ENCODE peak calls at places on chromosomes 7 and 10, in seven cellular contexts. One of them, this sample, is unnamed. For H3K4me1, the result is how much of the 10 kb centered on the place peaks cover.

GRCh38 chr7:50210706-50211115 is 93.8 kb upstream of the IKZF1 start:
- DNase-seq in GM12878: no peak
- DNase-seq in pancreas: no peak
- DNase-seq in suprapubic skin: no peak
- DNase-seq in left ventricle myocardium inferior: no peak
- DNase-seq in cardiac muscle cell: no peak
- DNase-seq in A549: no peak
- DNase-seq in this sample: no peak

GRCh38 chr10:77162697-77163096 is 474.9 kb downstream of the KCNMA1 start:
- DNase-seq in GM12878: no peak
- DNase-seq in pancreas: no peak
- DNase-seq in suprapubic skin: no peak
- DNase-seq in left ventricle myocardium inferior: no peak
- DNase-seq in cardiac muscle cell: no peak
- DNase-seq in A549: no peak
- DNase-seq in this sample: no peak

GRCh38 chr7:159280008-159280407 is 135.3 kb upstream of the VIPR2 start:
- DNase-seq in GM12878: no peak
- DNase-seq in pancreas: no peak
- DNase-seq in suprapubic skin: no peak
- DNase-seq in left ventricle myocardium inferior: no peak
- DNase-seq in cardiac muscle cell: no peak
- DNase-seq in A549: no peak
- DNase-seq in this sample: no peak

GRCh38 chr10:124064158-124064603 is 29.2 kb downstream of the CHST15 start:
- DNase-seq in GM12878: no peak
- DNase-seq in pancreas: no peak
- DNase-seq in suprapubic skin: no peak
- DNase-seq in left ventricle myocardium inferior: no peak
- DNase-seq in cardiac muscle cell: no peak
- DNase-seq in A549: peak
- DNase-seq in this sample: no peak

GRCh38 chr10:96588601-96589419 is 2.0 kb upstream of the TM9SF3 start:
- DNase-seq in GM12878: peak
- DNase-seq in pancreas: no peak
- DNase-seq in suprapubic skin: no peak
- DNase-seq in left ventricle myocardium inferior: no peak
- DNase-seq in cardiac muscle cell: no peak
- DNase-seq in A549: no peak
- DNase-seq in this sample: no peak

GRCh38 chr10:50990568-50991495 is 83.5 kb upstream of the PRKG1 start:
- DNase-seq in GM12878: no peak
- DNase-seq in pancreas: peak
- DNase-seq in suprapubic skin: no peak
- DNase-seq in left ventricle myocardium inferior: peak
- DNase-seq in cardiac muscle cell: peak
- DNase-seq in A549: peak
- DNase-seq in this sample: no peak

GRCh38 chr7:102080003-102080361 is 206.7 kb upstream of the SH2B2 start:
- DNase-seq in GM12878: no peak
- DNase-seq in pancreas: no peak
- DNase-seq in suprapubic skin: peak
- DNase-seq in left ventricle myocardium inferior: no peak
- DNase-seq in cardiac muscle cell: no peak
- DNase-seq in A549: no peak
- DNase-seq in this sample: no peak

GRCh38 chr7:985915-986741 is 3.1 kb downstream of the CYP2W1 start:
- DNase-seq in GM12878: no peak
- DNase-seq in pancreas: peak
- DNase-seq in suprapubic skin: no peak
- DNase-seq in left ventricle myocardium inferior: no peak
- DNase-seq in cardiac muscle cell: peak
- DNase-seq in A549: no peak
- DNase-seq in this sample: no peak

GRCh38 chr10:6232225-6232807 is 29.6 kb downstream of the PFKFB3 start:
- DNase-seq in GM12878: no peak
- DNase-seq in pancreas: no peak
- DNase-seq in suprapubic skin: no peak
- DNase-seq in left ventricle myocardium inferior: no peak
- DNase-seq in cardiac muscle cell: no peak
- DNase-seq in A549: no peak
- DNase-seq in this sample: no peak

GRCh38 chr10:22252801-22253577 is 35.2 kb upstream of the EBLN1 start:
- DNase-seq in GM12878: no peak
- DNase-seq in pancreas: peak
- DNase-seq in suprapubic skin: no peak
- DNase-seq in left ventricle myocardium inferior: peak
- DNase-seq in cardiac muscle cell: peak
- DNase-seq in A549: no peak
- DNase-seq in this sample: peak

DNA sequence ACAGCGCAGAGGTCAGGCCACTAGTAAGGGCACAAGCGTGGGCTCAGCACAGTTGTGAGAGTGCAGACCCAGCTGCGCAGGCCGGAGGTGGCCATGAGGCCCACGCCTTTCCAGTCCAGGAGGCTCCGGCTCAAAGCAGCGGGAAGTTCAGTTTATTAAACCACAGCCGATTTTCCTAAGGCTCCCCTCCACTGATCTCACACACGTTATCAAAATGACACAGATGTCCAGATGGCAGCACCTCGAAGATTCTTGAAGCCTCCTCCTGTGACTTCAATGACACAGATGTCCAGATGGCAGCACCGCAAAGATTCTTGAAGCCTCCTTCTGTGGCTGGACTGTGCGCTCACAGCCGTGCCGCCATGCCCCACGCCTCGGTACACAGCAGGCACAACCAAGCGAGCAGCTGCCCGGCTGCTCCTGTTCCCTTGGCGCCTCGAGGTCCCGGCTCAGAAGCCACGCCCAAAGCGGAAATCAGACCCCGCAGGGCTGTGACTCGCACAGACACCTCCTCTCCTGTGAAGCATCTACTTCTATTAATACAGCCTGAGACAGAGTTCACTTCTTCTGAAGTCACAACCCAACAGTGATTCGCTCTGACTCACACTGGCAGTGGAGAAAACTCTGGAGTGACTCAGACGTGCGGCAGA is 122.7 kb downstream of the MAD1L1 start:
- DNase-seq in GM12878: peak
- DNase-seq in pancreas: no peak
- DNase-seq in suprapubic skin: no peak
- DNase-seq in left ventricle myocardium inferior: no peak
- DNase-seq in cardiac muscle cell: peak
- DNase-seq in A549: peak
- DNase-seq in this sample: no peak
- H3K4me1 ChIP-seq in GM12878: under half
- H3K4me1 ChIP-seq in pancreas: under half
- H3K4me1 ChIP-seq in suprapubic skin: under half
- H3K4me1 ChIP-seq in left ventricle myocardium inferior: under half
- H3K4me1 ChIP-seq in cardiac muscle cell: under half
- H3K4me1 ChIP-seq in A549: under half
- H3K4me1 ChIP-seq in this sample: under half

GRCh38 chr10:19839552-19839951 is 23.3 kb downstream of the PLXDC2 start:
- DNase-seq in GM12878: no peak
- DNase-seq in pancreas: no peak
- DNase-seq in suprapubic skin: no peak
- DNase-seq in left ventricle myocardium inferior: no peak
- DNase-seq in cardiac muscle cell: no peak
- DNase-seq in A549: no peak
- DNase-seq in this sample: no peak

GRCh38 chr10:19839090-19839489 is 22.9 kb downstream of the PLXDC2 start:
- DNase-seq in GM12878: no peak
- DNase-seq in pancreas: no peak
- DNase-seq in suprapubic skin: no peak
- DNase-seq in left ventricle myocardium inferior: no peak
- DNase-seq in cardiac muscle cell: no peak
- DNase-seq in A549: no peak
- DNase-seq in this sample: no peak

GRCh38 chr10:19833508-19833824 is 17.2 kb downstream of the PLXDC2 start:
- DNase-seq in GM12878: no peak
- DNase-seq in pancreas: no peak
- DNase-seq in suprapubic skin: no peak
- DNase-seq in left ventricle myocardium inferior: no peak
- DNase-seq in cardiac muscle cell: no peak
- DNase-seq in A549: no peak
- DNase-seq in this sample: no peak

GRCh38 chr10:19832624-19833507 is 16.6 kb downstream of the PLXDC2 start:
- DNase-seq in GM12878: no peak
- DNase-seq in pancreas: no peak
- DNase-seq in suprapubic skin: no peak
- DNase-seq in left ventricle myocardium inferior: no peak
- DNase-seq in cardiac muscle cell: peak
- DNase-seq in A549: no peak
- DNase-seq in this sample: no peak

GRCh38 chr10:19835952-19836351 is 19.7 kb downstream of the PLXDC2 start:
- DNase-seq in GM12878: no peak
- DNase-seq in pancreas: no peak
- DNase-seq in suprapubic skin: no peak
- DNase-seq in left ventricle myocardium inferior: no peak
- DNase-seq in cardiac muscle cell: no peak
- DNase-seq in A549: no peak
- DNase-seq in this sample: no peak
- H3K4me3 ChIP-seq in GM12878: no peak
- H3K4me3 ChIP-seq in pancreas: no peak
- H3K4me3 ChIP-seq in suprapubic skin: no peak
- H3K4me3 ChIP-seq in left ventricle myocardium inferior: no peak
- H3K4me3 ChIP-seq in cardiac muscle cell: no peak
- H3K4me3 ChIP-seq in A549: no peak
- H3K4me3 ChIP-seq in this sample: no peak

GRCh38 chr10:1569208-1569607 is 168.1 kb downstream of the ADARB2 start:
- DNase-seq in GM12878: no peak
- DNase-seq in pancreas: no peak
- DNase-seq in suprapubic skin: peak
- DNase-seq in left ventricle myocardium inferior: no peak
- DNase-seq in cardiac muscle cell: no peak
- DNase-seq in A549: no peak
- DNase-seq in this sample: no peak
- H3K27ac ChIP-seq in GM12878: no peak
- H3K27ac ChIP-seq in pancreas: no peak
- H3K27ac ChIP-seq in suprapubic skin: no peak
- H3K27ac ChIP-seq in left ventricle myocardium inferior: no peak
- H3K27ac ChIP-seq in cardiac muscle cell: no peak
- H3K27ac ChIP-seq in A549: no peak
- H3K27ac ChIP-seq in this sample: no peak

DNA sequence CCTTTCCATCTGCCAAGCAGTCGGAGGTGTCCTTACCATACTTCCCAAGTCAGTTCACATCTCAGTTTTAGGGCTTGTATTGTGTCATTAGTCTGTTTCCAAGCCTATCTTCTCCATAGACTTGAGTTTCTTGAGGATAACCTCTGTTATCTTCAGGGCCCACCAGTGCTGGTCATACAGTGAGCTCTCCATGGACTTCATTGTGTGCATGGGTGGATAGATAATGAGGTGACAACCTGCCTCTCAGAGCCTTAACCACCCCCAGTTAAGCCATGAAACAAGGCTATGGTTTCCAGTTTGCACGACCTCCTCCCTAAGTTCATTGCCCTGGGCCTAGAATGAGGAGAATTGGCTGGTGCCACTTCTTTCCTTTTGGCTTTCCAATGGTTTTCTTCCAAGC is 38.5 kb upstream of the WAC start:
- DNase-seq in GM12878: no peak
- DNase-seq in pancreas: no peak
- DNase-seq in suprapubic skin: no peak
- DNase-seq in left ventricle myocardium inferior: no peak
- DNase-seq in cardiac muscle cell: no peak
- DNase-seq in A549: no peak
- DNase-seq in this sample: no peak
- H3K4me1 ChIP-seq in GM12878: under half
- H3K4me1 ChIP-seq in pancreas: under half
- H3K4me1 ChIP-seq in suprapubic skin: under half
- H3K4me1 ChIP-seq in left ventricle myocardium inferior: under half
- H3K4me1 ChIP-seq in cardiac muscle cell: under half
- H3K4me1 ChIP-seq in A549: under half
- H3K4me1 ChIP-seq in this sample: under half

GRCh38 chr10:58918887-58919286 is 257.6 kb upstream of the PHYHIPL start:
- DNase-seq in GM12878: no peak
- DNase-seq in pancreas: no peak
- DNase-seq in suprapubic skin: no peak
- DNase-seq in left ventricle myocardium inferior: no peak
- DNase-seq in cardiac muscle cell: no peak
- DNase-seq in A549: no peak
- DNase-seq in this sample: no peak

GRCh38 chr10:58919927-58920654 is 256.4 kb upstream of the PHYHIPL start:
- DNase-seq in GM12878: no peak
- DNase-seq in pancreas: no peak
- DNase-seq in suprapubic skin: no peak
- DNase-seq in left ventricle myocardium inferior: no peak
- DNase-seq in cardiac muscle cell: peak
- DNase-seq in A549: peak
- DNase-seq in this sample: no peak

GRCh38 chr10:58925381-58925780 is 251.1 kb upstream of the PHYHIPL start:
- DNase-seq in GM12878: no peak
- DNase-seq in pancreas: no peak
- DNase-seq in suprapubic skin: no peak
- DNase-seq in left ventricle myocardium inferior: no peak
- DNase-seq in cardiac muscle cell: no peak
- DNase-seq in A549: no peak
- DNase-seq in this sample: no peak

GRCh38 chr10:58921366-58921947 is 255.0 kb upstream of the PHYHIPL start:
- DNase-seq in GM12878: no peak
- DNase-seq in pancreas: no peak
- DNase-seq in suprapubic skin: no peak
- DNase-seq in left ventricle myocardium inferior: no peak
- DNase-seq in cardiac muscle cell: no peak
- DNase-seq in A549: no peak
- DNase-seq in this sample: no peak

DNA sequence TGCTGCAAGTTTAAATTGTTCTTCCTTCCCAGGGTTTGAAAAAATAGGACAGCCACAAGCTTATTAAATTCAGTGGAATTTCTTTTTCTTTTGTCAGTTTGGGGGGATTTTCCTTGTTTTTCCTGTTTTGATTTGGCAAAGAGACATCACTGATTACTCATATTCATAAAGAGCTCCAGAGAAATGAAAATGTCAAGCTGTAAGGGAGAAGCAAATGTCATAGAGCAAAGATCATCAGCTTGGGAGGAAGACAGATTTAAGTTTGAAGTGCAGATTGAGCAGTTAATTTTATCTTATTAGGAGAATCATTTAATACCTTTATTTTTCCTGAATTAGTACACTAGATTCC is 255.8 kb upstream of the PHYHIPL start:
- DNase-seq in GM12878: no peak
- DNase-seq in pancreas: no peak
- DNase-seq in suprapubic skin: no peak
- DNase-seq in left ventricle myocardium inferior: no peak
- DNase-seq in cardiac muscle cell: no peak
- DNase-seq in A549: no peak
- DNase-seq in this sample: no peak
- H3K4me3 ChIP-seq in GM12878: no peak
- H3K4me3 ChIP-seq in pancreas: no peak
- H3K4me3 ChIP-seq in suprapubic skin: no peak
- H3K4me3 ChIP-seq in left ventricle myocardium inferior: no peak
- H3K4me3 ChIP-seq in cardiac muscle cell: no peak
- H3K4me3 ChIP-seq in A549: no peak
- H3K4me3 ChIP-seq in this sample: no peak

DNA sequence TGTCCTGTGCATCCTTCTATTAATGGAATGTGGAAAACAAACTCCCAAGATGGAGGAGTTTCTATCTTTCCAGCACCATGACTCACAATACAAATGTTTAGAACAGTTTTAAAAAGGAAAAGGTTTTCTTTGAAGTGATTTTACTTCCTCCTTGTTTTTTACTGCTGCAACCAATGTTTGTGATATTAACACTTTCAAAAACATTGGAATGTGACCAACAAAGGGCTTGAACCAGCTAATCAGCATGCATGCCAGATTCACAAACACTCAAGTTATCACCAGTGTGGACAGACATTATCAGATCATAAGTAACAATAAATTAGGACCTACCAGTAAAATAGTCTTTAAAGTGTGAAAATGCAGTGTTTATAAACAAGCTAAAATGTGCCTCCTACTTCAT is 30.0 kb downstream of the CPVL start:
- DNase-seq in GM12878: no peak
- DNase-seq in pancreas: no peak
- DNase-seq in suprapubic skin: no peak
- DNase-seq in left ventricle myocardium inferior: no peak
- DNase-seq in cardiac muscle cell: no peak
- DNase-seq in A549: no peak
- DNase-seq in this sample: no peak
- H3K27ac ChIP-seq in GM12878: no peak
- H3K27ac ChIP-seq in pancreas: no peak
- H3K27ac ChIP-seq in suprapubic skin: no peak
- H3K27ac ChIP-seq in left ventricle myocardium inferior: no peak
- H3K27ac ChIP-seq in cardiac muscle cell: no peak
- H3K27ac ChIP-seq in A549: no peak
- H3K27ac ChIP-seq in this sample: no peak